ENCODE peak calls at places on chromosome 15, in seven cellular contexts. K is sigmoid colon, S is small intestine, I is colonic mucosa, C is ovary, B is HL-60, X is HCT116. A is an unnamed sample.

GRCh38 chr15:35496585-35496984 is 49.4 kb downstream of the DPH6 start:
- DNase-seq in K (no peak), S (no peak), I (no peak), C (no peak), B (no peak), X (no peak), A (no peak)

GRCh38 chr15:58590901-58591300 is 158.6 kb downstream of the ADAM10 start:
- DNase-seq in K (no peak), S (no peak), I (no peak), C (no peak), B (no peak), X (no peak), A (no peak)

GRCh38 chr15:36161781-36162212 is 417.6 kb upstream of the CDIN1 start:
- DNase-seq in K (peak; percentile 65), S (no peak), I (no peak), C (peak; percentile 16), B (no peak), X (no peak), A (no peak)

GRCh38 chr15:74835312-74835823 is 7.6 kb downstream of the ULK3 start:
- DNase-seq in K (no peak), S (peak; percentile 66), I (peak; percentile 80), C (no peak), B (peak; percentile 48), X (peak; percentile 69), A (no peak)

GRCh38 chr15:67456677-67457529 is 64.0 kb upstream of the C15orf61 start:
- DNase-seq in K (peak; percentile 80), S (peak; percentile 71), I (peak; percentile 86), C (peak; percentile 77), B (peak; percentile 50), X (peak; percentile 42), A (peak; percentile 50)

GRCh38 chr15:69729167-69729748 is 276.6 kb downstream of the RPLP1 start:
- DNase-seq in K (no peak), S (peak; percentile 53), I (peak; percentile 64), C (peak; percentile 24), B (no peak), X (peak; percentile 18), A (no peak)

GRCh38 chr15:90845201-90845949 is 23.0 kb upstream of the FURIN start:
- DNase-seq in K (no peak), S (no peak), I (no peak), C (no peak), B (no peak), X (no peak), A (no peak)

GRCh38 chr15:28260317-28260716 is 61.7 kb downstream of the HERC2 start:
- DNase-seq in K (no peak), S (no peak), I (no peak), C (no peak), B (no peak), X (no peak), A (no peak)

GRCh38 chr15:67882487-67883227 is 42.8 kb upstream of the RNU6-1 start:
- DNase-seq in K (no peak), S (no peak), I (no peak), C (no peak), B (no peak), X (no peak), A (no peak)

GRCh38 chr15:100897873-100898490 is 18.4 kb downstream of the ALDH1A3 start:
- DNase-seq in K (no peak), S (no peak), I (no peak), C (no peak), B (no peak), X (no peak), A (no peak)

GRCh38 chr15:79858469-79858868 is 38.3 kb downstream of the MTHFS start:
- DNase-seq in K (no peak), S (no peak), I (no peak), C (no peak), B (no peak), X (no peak), A (no peak)

GRCh38 chr15:77557178-77557960 is 75.3 kb downstream of the LINGO1 start:
- DNase-seq in K (no peak), S (no peak), I (no peak), C (no peak), B (no peak), X (no peak), A (no peak)

GRCh38 chr15:22839046-22839705 is 710 bp downstream of the NIPA2 start:
- DNase-seq in K (no peak), S (peak; percentile 23), I (no peak), C (no peak), B (no peak), X (no peak), A (no peak)

GRCh38 chr15:58378241-58379085 is 53.3 kb upstream of the LIPC start:
- DNase-seq in K (no peak), S (no peak), I (no peak), C (no peak), B (no peak), X (no peak), A (no peak)

GRCh38 chr15:77013786-77014136 is 18.8 kb downstream of the PSTPIP1 start:
- DNase-seq in K (no peak), S (peak; percentile 63), I (no peak), C (no peak), B (no peak), X (peak; percentile 24), A (no peak)

GRCh38 chr15:74024687-74025086 is 30.2 kb downstream of the PML start:
- DNase-seq in K (peak; percentile 50), S (no peak), I (no peak), C (no peak), B (no peak), X (no peak), A (no peak)

GRCh38 chr15:75650908-75651809 is 3.4 kb downstream of the SNX33 start:
- DNase-seq in K (peak; percentile 80), S (peak; percentile 64), I (peak; percentile 66), C (peak; percentile 59), B (no peak), X (no peak), A (no peak)

GRCh38 chr15:39363761-39364586 is 216.9 kb upstream of the THBS1 start:
- DNase-seq in K (no peak), S (no peak), I (no peak), C (no peak), B (no peak), X (no peak), A (no peak)

GRCh38 chr15:40512440-40512839 is 41.7 kb downstream of the CHST14 start:
- DNase-seq in K (no peak), S (no peak), I (no peak), C (no peak), B (no peak), X (no peak), A (no peak)
- H3K27ac ChIP-seq in K (no peak overlapping the region), S (no peak overlapping the region), I (no peak overlapping the region), C (peak overlapping the region; percentile 76), B (no peak overlapping the region), X (no peak overlapping the region), A (no peak overlapping the region)

DNA sequence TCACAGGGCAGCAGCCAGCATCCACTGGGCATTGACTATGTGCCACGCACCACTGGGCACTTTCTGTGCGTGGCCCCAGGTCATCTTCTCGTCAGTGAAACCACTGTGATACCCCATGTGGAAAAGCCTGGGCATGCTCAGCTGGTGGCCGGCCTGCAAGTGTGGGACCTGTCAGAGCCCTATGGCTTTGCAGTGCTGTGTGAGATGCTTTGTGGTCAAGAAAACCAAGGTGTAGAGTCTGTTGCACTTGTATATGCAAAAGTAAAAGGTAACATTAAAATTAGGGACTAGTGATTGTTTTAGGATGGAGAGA is 69.5 kb downstream of the PGPEP1L start:
- DNase-seq in K (no peak), S (no peak), I (no peak), C (no peak), B (no peak), X (no peak), A (no peak)
- H3K4me3 ChIP-seq in K (no peak overlapping the region), S (no peak overlapping the region), I (no peak overlapping the region), C (no peak overlapping the region), B (no peak overlapping the region), X (no peak overlapping the region), A (no peak overlapping the region)

GRCh38 chr15:51076142-51076897 is 18.4 kb downstream of the TNFAIP8L3 start:
- DNase-seq in K (no peak), S (no peak), I (no peak), C (no peak), B (no peak), X (no peak), A (no peak)

GRCh38 chr15:51077565-51078153 is 17.0 kb downstream of the TNFAIP8L3 start:
- DNase-seq in K (peak; percentile 84), S (peak; percentile 49), I (peak; percentile 76), C (peak; percentile 89), B (no peak), X (no peak), A (peak; percentile 44)

GRCh38 chr15:51074926-51075325 is 19.8 kb downstream of the TNFAIP8L3 start:
- DNase-seq in K (no peak), S (no peak), I (no peak), C (no peak), B (no peak), X (no peak), A (no peak)

GRCh38 chr15:51075364-51075763 is 19.3 kb downstream of the TNFAIP8L3 start:
- DNase-seq in K (peak; percentile 87), S (no peak), I (no peak), C (no peak), B (no peak), X (no peak), A (no peak)

DNA sequence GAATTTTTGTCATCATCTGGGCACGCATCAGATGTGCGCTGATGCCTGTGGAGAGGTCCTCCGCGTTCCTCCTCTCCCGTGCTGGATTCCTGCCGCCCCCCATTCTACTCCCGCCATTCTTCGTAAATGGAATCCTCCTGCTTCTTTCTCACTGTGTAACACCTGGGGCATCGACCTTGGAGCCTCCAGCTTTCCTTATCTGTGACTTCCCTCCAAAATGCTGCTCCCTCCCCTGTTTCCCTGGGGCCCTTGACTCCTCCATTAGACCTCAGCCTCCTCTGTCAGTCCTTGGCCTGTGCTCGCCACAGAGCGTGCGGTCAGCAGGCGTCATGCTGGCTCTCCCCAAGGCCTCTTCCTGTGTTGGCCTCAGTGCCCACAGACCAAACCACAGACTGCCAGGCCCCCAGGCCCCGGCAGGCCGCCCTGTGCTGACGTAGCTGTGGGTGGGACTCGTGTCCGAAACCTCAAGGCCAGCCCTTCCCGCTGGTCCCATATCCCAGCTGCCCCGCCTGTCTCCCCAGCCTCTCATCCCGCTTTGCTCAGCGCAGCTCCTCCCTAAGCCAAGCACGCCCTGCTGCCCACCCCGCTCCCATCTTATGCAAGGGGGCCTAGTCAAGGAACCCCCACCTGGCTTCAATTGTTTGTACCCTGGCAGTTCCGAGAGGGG is 17.7 kb downstream of the TNFAIP8L3 start:
- DNase-seq in K (peak; percentile 69), S (no peak), I (peak; percentile 41), C (peak; percentile 83), B (no peak), X (no peak), A (no peak)
- H3K27ac ChIP-seq in K (peak overlapping the region; percentile 11), S (peak overlapping the region; percentile 81), I (no peak overlapping the region), C (peak overlapping the region; percentile 76), B (no peak overlapping the region), X (no peak overlapping the region), A (no peak overlapping the region)

DNA sequence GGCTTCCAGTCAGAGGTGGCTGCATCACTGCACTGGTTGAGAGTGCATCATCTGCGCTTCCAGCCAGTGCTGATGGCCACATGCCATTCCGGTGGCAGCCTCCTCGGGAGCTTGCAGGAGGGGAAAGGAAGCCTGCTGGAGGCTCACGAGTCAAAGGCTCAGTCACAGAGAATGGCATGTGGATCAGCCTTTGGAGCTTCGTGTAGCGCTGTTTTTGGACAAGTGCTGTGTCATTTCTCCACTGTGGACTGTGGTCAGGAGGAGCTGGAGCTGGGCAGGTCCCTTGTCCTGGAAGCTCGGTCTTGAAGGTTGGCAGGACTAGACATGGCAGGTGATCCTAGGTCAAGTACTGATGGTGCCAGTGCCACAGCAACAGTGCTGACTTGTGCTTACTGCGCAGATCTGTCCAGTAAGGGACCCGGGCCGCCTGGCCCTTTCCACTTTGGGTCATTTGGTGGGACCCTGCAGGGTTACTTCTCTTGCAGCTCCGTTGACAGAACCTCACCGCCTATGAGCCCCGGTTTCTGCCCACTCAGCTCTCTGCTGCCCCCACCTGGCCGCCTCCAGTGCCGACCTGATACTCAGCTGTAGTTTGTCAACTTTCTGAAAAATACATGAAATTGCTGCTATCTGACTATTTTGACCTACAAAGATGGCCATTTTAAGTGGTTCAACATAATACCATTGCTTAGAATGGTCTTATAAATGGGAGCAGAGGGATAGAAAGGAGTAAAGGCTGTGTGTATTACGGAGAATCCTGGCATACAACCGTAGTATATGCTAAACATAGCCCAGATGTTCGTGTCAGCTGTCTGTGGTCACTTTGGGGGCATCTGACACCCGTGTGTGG is 27.6 kb upstream of the TRPM1 start:
- DNase-seq in K (peak; percentile 82), S (peak; percentile 63), I (peak; percentile 81), C (peak; percentile 61), B (peak; percentile 43), X (no peak), A (peak; percentile 82)
- H3K4me3 ChIP-seq in K (no peak overlapping the region), S (no peak overlapping the region), I (no peak overlapping the region), C (no peak overlapping the region), B (no peak overlapping the region), X (no peak overlapping the region), A (no peak overlapping the region)

A was measured in dorsolateral prefrontal cortex.